ENCODE peak calls at places on chromosomes 4 and X, in five cellular contexts. N is heart right ventricle, G is pancreas, X is psoas muscle, W is OCI-LY7. E is an unnamed sample.

GRCh38 chr4:123825596-123826291 is 429.1 kb downstream of the SPRY1 start:
- DNase-seq in N (no peak), G (no peak), X (no peak), W (no peak), E (no peak)

GRCh38 chr4:111045992-111046391 is 423.1 kb upstream of the PITX2 start:
- DNase-seq in N (no peak), G (no peak), X (no peak), W (no peak), E (no peak)

GRCh38 chrX:155056877-155057792 is 13.8 kb downstream of the CMC4 start:
- DNase-seq in N (peak; percentile 50), G (peak; percentile 55), X (peak; percentile 77), W (peak; percentile 45), E (peak; percentile 64)

GRCh38 chrX:50765986-50766385 is 48.0 kb downstream of the SHROOM4 start:
- DNase-seq in N (no peak), G (peak; percentile 16), X (no peak), W (no peak), E (no peak)

GRCh38 chrX:119647552-119648420 is 41.6 kb upstream of the NKRF start:
- DNase-seq in N (no peak), G (no peak), X (no peak), W (no peak), E (no peak)

GRCh38 chrX:150692837-150693781 is at the start of gene MTMR1:
- DNase-seq in N (peak; percentile 42), G (peak; percentile 33), X (peak; percentile 60), W (peak; percentile 73), E (no peak)

GRCh38 chr4:111400736-111401135 is 744.5 kb upstream of the FAM241A start:
- DNase-seq in N (no peak), G (no peak), X (no peak), W (no peak), E (no peak)

GRCh38 chr4:8267077-8267476 is 2.5 kb upstream of the HTRA3 start:
- DNase-seq in N (peak; percentile 85), G (peak; percentile 39), X (peak; percentile 86), W (peak; percentile 54), E (peak; percentile 68)

GRCh38 chr4:8852118-8852704 is 19.4 kb downstream of the HMX1 start:
- DNase-seq in N (no peak), G (no peak), X (peak; percentile 34), W (no peak), E (no peak)

GRCh38 chr4:1318488-1319213 is 28.4 kb upstream of the UVSSA start:
- DNase-seq in N (no peak), G (no peak), X (peak; percentile 27), W (no peak), E (no peak)

GRCh38 chrX:24515447-24515846 is 50.4 kb downstream of the PDK3 start:
- DNase-seq in N (no peak), G (no peak), X (no peak), W (no peak), E (no peak)

GRCh38 chr4:139791681-139792080 is 126.1 kb downstream of the MGST2 start:
- DNase-seq in N (no peak), G (no peak), X (no peak), W (no peak), E (no peak)

GRCh38 chr4:22739933-22740332 is 47.2 kb downstream of the GBA3 start:
- DNase-seq in N (no peak), G (no peak), X (no peak), W (no peak), E (no peak)

GRCh38 chr4:119529788-119530187 is 98.8 kb downstream of the PDE5A start:
- DNase-seq in N (no peak), G (no peak), X (no peak), W (no peak), E (no peak)

GRCh38 chr4:66564901-66565648 is 894.8 kb upstream of the EPHA5 start:
- DNase-seq in N (no peak), G (no peak), X (no peak), W (no peak), E (no peak)

GRCh38 chr4:87024181-87024580 is 89.4 kb downstream of the AFF1 start:
- DNase-seq in N (no peak), G (no peak), X (no peak), W (no peak), E (no peak)

GRCh38 chr4:87025023-87025613 is 90.3 kb downstream of the AFF1 start:
- DNase-seq in N (no peak), G (no peak), X (no peak), W (no peak), E (no peak)

GRCh38 chr4:87025614-87026041 is 90.8 kb downstream of the AFF1 start:
- DNase-seq in N (no peak), G (no peak), X (no peak), W (no peak), E (no peak)

GRCh38 chr4:87029356-87029755 is 94.5 kb downstream of the AFF1 start:
- DNase-seq in N (no peak), G (no peak), X (no peak), W (no peak), E (no peak)

GRCh38 chr4:87026795-87027495 is 92.1 kb downstream of the AFF1 start:
- DNase-seq in N (no peak), G (no peak), X (no peak), W (peak; percentile 82), E (no peak)
- H3K4me1 ChIP-seq in N (peaks cover 84% of the 10 kb centered on the region), G (peaks cover 75% of the 10 kb centered on the region), X (peaks cover 96% of the 10 kb centered on the region), W (peaks cover 35% of the 10 kb centered on the region), E (peaks cover 64% of the 10 kb centered on the region)

GRCh38 chrX:11135483-11136185 is 24.5 kb downstream of the HCCS start:
- DNase-seq in N (no peak), G (no peak), X (no peak), W (no peak), E (no peak)

GRCh38 chrX:11138498-11139390 is 27.6 kb downstream of the HCCS start:
- DNase-seq in N (peak; percentile 9), G (no peak), X (no peak), W (no peak), E (no peak)

GRCh38 chrX:11137543-11138139 is 26.5 kb downstream of the HCCS start:
- DNase-seq in N (no peak), G (no peak), X (no peak), W (peak; percentile 47), E (no peak)
- TF ChIP-seq CTCF in N (peak; percentile 80), G (peak; percentile 76), X (peak; percentile 75), W (peak; percentile 83), E (peak; percentile 44)

GRCh38 chr4:184330008-184330400 is 112.3 kb upstream of the ENPP6 start:
- DNase-seq in N (no peak), G (no peak), X (peak; percentile 64), W (no peak), E (no peak)
- H3K4me1 ChIP-seq in N (peaks cover 7% of the 10 kb centered on the region), G (peaks cover 17% of the 10 kb centered on the region), X (peaks cover 17% of the 10 kb centered on the region), W (peaks cover 79% of the 10 kb centered on the region), E (peaks cover 2% of the 10 kb centered on the region)

GRCh38 chr4:37663552-37663951 is 22.6 kb downstream of the RELL1 start:
- DNase-seq in N (no peak), G (no peak), X (no peak), W (no peak), E (no peak)

GRCh38 chr4:37665347-37666009 is 20.7 kb downstream of the RELL1 start:
- DNase-seq in N (no peak), G (no peak), X (no peak), W (no peak), E (no peak)

GRCh38 chr4:37667197-37668100 is 18.7 kb downstream of the RELL1 start:
- DNase-seq in N (no peak), G (no peak), X (no peak), W (no peak), E (no peak)

GRCh38 chr4:37664696-37665095 is 21.5 kb downstream of the RELL1 start:
- DNase-seq in N (no peak), G (no peak), X (no peak), W (no peak), E (no peak)

GRCh38 chr4:37666625-37667071 is 19.5 kb downstream of the RELL1 start:
- DNase-seq in N (no peak), G (no peak), X (peak; percentile 67), W (no peak), E (peak; percentile 56)
- TF ChIP-seq CTCF in N (no peak), G (no peak), X (peak; percentile 28), W (no peak), E (no peak)

GRCh38 chrX:40007136-40007535 is 90.6 kb downstream of the BCOR start:
- DNase-seq in N (no peak), G (no peak), X (no peak), W (no peak), E (no peak)
- H3K4me1 ChIP-seq in N (peaks cover 15% of the 10 kb centered on the region), G (no peaks in the 10 kb centered on the region), X (peaks cover 6% of the 10 kb centered on the region), W (peaks cover 17% of the 10 kb centered on the region), E (peaks cover 3% of the 10 kb centered on the region)

GRCh38 chrX:39437670-39438441 is 636.6 kb downstream of the MID1IP1 start:
- DNase-seq in N (no peak), G (no peak), X (no peak), W (no peak), E (no peak)

GRCh38 chrX:39439910-39440733 is 638.9 kb downstream of the MID1IP1 start:
- DNase-seq in N (no peak), G (no peak), X (no peak), W (no peak), E (no peak)

GRCh38 chrX:39442332-39442731 is 641.1 kb downstream of the MID1IP1 start:
- DNase-seq in N (no peak), G (no peak), X (no peak), W (no peak), E (no peak)

GRCh38 chrX:39440734-39441305 is 639.6 kb downstream of the MID1IP1 start:
- DNase-seq in N (no peak), G (no peak), X (no peak), W (no peak), E (no peak)

GRCh38 chrX:39438603-39439602 is 637.6 kb downstream of the MID1IP1 start:
- DNase-seq in N (no peak), G (no peak), X (no peak), W (no peak), E (no peak)
- TF ChIP-seq CTCF in N (no peak), G (no peak), X (peak; percentile 14), W (peak; percentile 25), E (no peak)

DNA sequence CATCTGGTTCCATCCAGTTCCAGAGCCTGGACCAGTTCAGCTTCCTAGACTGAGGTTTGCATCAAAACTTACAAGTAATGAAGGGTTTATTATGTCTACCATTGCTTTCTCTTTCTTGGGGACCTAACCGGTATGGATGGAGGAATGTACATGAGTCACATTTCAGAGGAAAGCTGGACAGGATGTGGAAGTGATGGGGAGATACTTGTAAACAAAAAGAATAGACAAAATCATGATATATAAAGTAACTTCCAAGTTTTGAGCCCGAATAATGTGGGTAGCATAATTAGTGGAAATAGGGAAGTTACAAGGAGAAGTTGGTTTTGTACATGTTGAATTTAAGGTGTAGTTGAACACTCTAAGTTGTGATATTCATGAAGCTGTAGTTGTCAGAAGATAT is 14.9 kb downstream of the FNIP2 start:
- DNase-seq in N (no peak), G (no peak), X (no peak), W (no peak), E (no peak)
- H3K4me1 ChIP-seq in N (peaks cover 53% of the 10 kb centered on the region), G (peaks cover 59% of the 10 kb centered on the region), X (peaks cover 87% of the 10 kb centered on the region), W (peaks cover under 1% of the 10 kb centered on the region), E (peaks cover 56% of the 10 kb centered on the region)

E was measured in lung.